ENCODE peak calls at places on chromosomes 1 and 21, in six cellular contexts. I is GM12891, Y is K562, T is H1, C is GM12878, B is HepG2. A is an unnamed sample.

GRCh38 chr1:117346206-117346928 is 20.9 kb upstream of the MAN1A2 start:
- DNase-seq in I (no peak), Y (no peak), T (no peak), C (no peak), B (no peak), A (no peak)

GRCh38 chr1:18618546-18619466 is 11.8 kb upstream of the PAX7 start:
- DNase-seq in I (no peak), Y (no peak), T (no peak), C (no peak), B (peak), A (no peak)

GRCh38 chr21:38228115-38228514 is 28.7 kb upstream of the KCNJ15 start:
- DNase-seq in I (no peak), Y (no peak), T (peak), C (no peak), B (no peak), A (no peak)

GRCh38 chr1:37410815-37411214 is 63.6 kb upstream of the ZC3H12A start:
- DNase-seq in I (no peak), Y (peak), T (peak), C (no peak), B (peak), A (no peak)

GRCh38 chr1:176559474-176560390 is 96.8 kb downstream of the PAPPA2 start:
- DNase-seq in I (peak), Y (peak), T (peak), C (no peak), B (peak), A (peak)

GRCh38 chr1:226609836-226610455 is 61.4 kb downstream of the STUM start:
- DNase-seq in I (no peak), Y (no peak), T (no peak), C (no peak), B (no peak), A (no peak)

GRCh38 chr1:180098242-180098995 is 56.2 kb upstream of the QSOX1 start:
- DNase-seq in I (no peak), Y (no peak), T (no peak), C (no peak), B (no peak), A (no peak)

GRCh38 chr1:177278626-177279390 is 108.0 kb downstream of the BRINP2 start:
- DNase-seq in I (no peak), Y (no peak), T (no peak), C (no peak), B (no peak), A (no peak)

GRCh38 chr1:4596486-4596885 is 57.9 kb upstream of the AJAP1 start:
- DNase-seq in I (no peak), Y (no peak), T (no peak), C (no peak), B (no peak), A (no peak)

GRCh38 chr1:228277491-228278431 is 69.9 kb downstream of the OBSCN start:
- DNase-seq in I (no peak), Y (no peak), T (peak), C (no peak), B (no peak), A (no peak)

GRCh38 chr1:247386217-247386616 is 29.8 kb upstream of the NLRP3 start:
- DNase-seq in I (no peak), Y (no peak), T (no peak), C (no peak), B (no peak), A (no peak)

GRCh38 chr1:156119503-156120209 is 5.1 kb downstream of the LMNA start:
- DNase-seq in I (no peak), Y (peak), T (no peak), C (no peak), B (no peak), A (no peak)

GRCh38 chr21:42768324-42769121 is 110.8 kb downstream of the WDR4 start:
- DNase-seq in I (no peak), Y (no peak), T (no peak), C (no peak), B (no peak), A (no peak)

GRCh38 chr1:64896546-64896945 is 69.8 kb downstream of the JAK1 start:
- DNase-seq in I (no peak), Y (no peak), T (no peak), C (no peak), B (no peak), A (no peak)

GRCh38 chr1:18279713-18280074 is 172.1 kb downstream of the IGSF21 start:
- DNase-seq in I (no peak), Y (no peak), T (no peak), C (no peak), B (no peak), A (no peak)

GRCh38 chr1:168991667-168992475 is 114.6 kb upstream of the ATP1B1 start:
- DNase-seq in I (no peak), Y (no peak), T (no peak), C (peak), B (no peak), A (no peak)

GRCh38 chr1:54490361-54491248 is 57.4 kb upstream of the ACOT11 start:
- DNase-seq in I (no peak), Y (peak), T (peak), C (no peak), B (no peak), A (no peak)

GRCh38 chr1:23790696-23791433 is at the start of gene LYPLA2:
- DNase-seq in I (peak), Y (peak), T (peak), C (no peak), B (peak), A (peak)
- TF ChIP-seq POLR2A in I (peak), Y (peak), T (no peak), C (peak), B (peak), A (peak)

GRCh38 chr1:171740356-171740863 is 1.5 kb downstream of the VAMP4 start:
- DNase-seq in I (no peak), Y (no peak), T (no peak), C (no peak), B (no peak), A (no peak)

GRCh38 chr1:171742577-171742922 is 685 bp upstream of the VAMP4 start:
- DNase-seq in I (no peak), Y (peak), T (peak), C (no peak), B (no peak), A (no peak)

GRCh38 chr1:171740987-171741871 is 636 bp downstream of the VAMP4 start:
- DNase-seq in I (peak), Y (peak), T (no peak), C (peak), B (peak), A (no peak)

GRCh38 chr1:171741872-171742576 is at the start of gene VAMP4:
- DNase-seq in I (peak), Y (peak), T (peak), C (peak), B (peak), A (peak)

GRCh38 chr1:171743014-171743870 is 1.4 kb upstream of the VAMP4 start:
- DNase-seq in I (no peak), Y (no peak), T (no peak), C (no peak), B (no peak), A (no peak)
- TF ChIP-seq POLR2AphosphoS5 in I (no peak), Y (no peak), T (no peak), C (no peak), B (no peak), A (no peak)

GRCh38 chr1:44839561-44839960 is 3.5 kb downstream of the PTCH2 start:
- DNase-seq in I (no peak), Y (no peak), T (no peak), C (no peak), B (no peak), A (no peak)
- TF ChIP-seq TAF1 in I (no peak), Y (no peak), T (no peak), C (no peak), B (no peak), A (no peak)

DNA sequence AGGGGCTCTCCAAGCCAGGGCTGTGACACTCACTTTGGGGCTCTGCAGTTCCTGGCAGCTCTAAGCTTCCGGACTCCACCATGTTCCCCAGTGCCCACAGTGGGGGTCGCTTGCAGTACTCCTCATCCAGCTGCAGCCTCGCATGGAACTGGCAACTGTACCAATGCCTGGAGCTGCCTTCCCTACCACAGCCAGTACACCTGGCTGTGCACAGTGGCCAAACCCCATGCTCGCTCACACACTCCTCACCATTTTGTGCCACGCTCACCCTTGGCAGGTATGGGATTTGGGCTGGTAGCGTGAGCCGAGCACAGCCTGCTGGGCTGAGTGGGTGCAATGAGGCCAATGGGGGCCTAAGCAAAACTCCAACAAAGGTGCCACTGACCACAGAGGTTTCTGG is 1369.9 kb downstream of the KCNT2 start:
- DNase-seq in I (no peak), Y (no peak), T (no peak), C (no peak), B (no peak), A (no peak)
- TF ChIP-seq POLR2A in I (no peak), Y (no peak), T (no peak), C (no peak), B (no peak), A (no peak)

DNA sequence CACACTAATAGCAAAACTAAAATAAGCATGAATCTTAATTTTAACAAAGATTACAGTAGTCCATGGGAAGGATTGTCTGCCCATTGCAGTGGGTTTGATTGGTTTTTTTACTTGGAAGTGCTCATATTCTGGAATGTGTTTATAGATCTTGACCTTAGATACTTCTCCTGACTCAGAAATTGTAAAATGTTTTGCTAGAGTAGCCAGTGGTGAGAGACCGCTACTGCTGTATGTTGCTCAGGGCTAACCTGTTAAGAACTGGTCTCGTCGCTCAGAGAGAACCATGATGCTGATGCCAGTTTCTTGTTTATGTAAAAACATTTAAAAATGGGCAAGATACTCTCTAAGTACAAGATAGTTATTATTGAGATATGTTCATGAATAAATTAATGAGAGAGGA is 99.9 kb downstream of the ROR1 start:
- DNase-seq in I (no peak), Y (no peak), T (no peak), C (no peak), B (no peak), A (no peak)
- TF ChIP-seq POLR2AphosphoS5 in I (no peak), Y (no peak), T (no peak), C (no peak), B (no peak), A (no peak)

DNA sequence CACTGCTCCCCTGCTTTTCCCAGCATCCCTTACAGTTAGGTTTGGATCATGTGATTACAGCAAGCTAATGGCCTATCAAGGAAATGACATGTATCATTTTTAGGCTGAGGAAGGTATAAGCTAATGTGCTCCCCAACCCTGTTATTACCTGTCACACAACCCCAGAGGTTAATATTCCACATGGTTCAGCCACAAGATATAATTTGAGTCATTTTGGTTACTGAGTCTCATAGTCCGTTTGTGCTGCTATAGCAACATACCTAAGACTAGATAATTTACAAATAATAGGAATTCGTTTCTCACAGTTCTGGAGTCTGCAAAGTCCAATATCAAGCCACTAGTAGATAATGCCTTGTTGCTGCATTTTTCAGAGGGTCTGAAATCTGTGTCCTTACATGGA is 29.1 kb upstream of the SLC16A1 start:
- DNase-seq in I (no peak), Y (no peak), T (no peak), C (peak), B (no peak), A (no peak)
- TF ChIP-seq TAF1 in I (no peak), Y (no peak), T (no peak), C (no peak), B (no peak), A (no peak)